ENCODE peak calls at places on chromosomes 6 and 20, in nine cellular contexts. V is psoas muscle, W is RPMI8226, I is astrocyte of the cerebellum, N is T-cell, S is DMS153, F is amniotic epithelial cell, J is AML-193, Y is fibroblast of lung. D is an unnamed sample.

GRCh38 chr20:49337357-49337756 is 59.5 kb upstream of the ZNFX1 start:
- DNase-seq in W (no peak), F (no peak), S (no peak), V (no peak), N (no peak), Y (no peak), J (no peak), I (no peak), D (no peak)

GRCh38 chr20:20668639-20669038 is 43.8 kb downstream of the RALGAPA2 start:
- DNase-seq in I (no peak), W (peak; percentile 66), J (peak; percentile 46), N (no peak), S (no peak), F (peak; percentile 22), V (no peak), Y (no peak), D (no peak)

GRCh38 chr20:33549229-33549628 is 59.3 kb downstream of the CBFA2T2 start:
- DNase-seq in V (no peak), N (no peak), F (peak; percentile 33), I (no peak), J (no peak), Y (no peak), S (no peak), W (no peak), D (no peak)

GRCh38 chr6:167143041-167143440 is 14.7 kb downstream of the GPR31 start:
- DNase-seq in V (no peak), F (no peak), S (no peak), N (no peak), W (no peak), I (no peak), J (no peak), Y (no peak), D (no peak)

GRCh38 chr6:24759718-24760117 is 15.0 kb upstream of the GMNN start:
- DNase-seq in N (no peak), I (no peak), F (no peak), W (no peak), S (no peak), Y (no peak), J (no peak), V (no peak), D (no peak)

GRCh38 chr6:106339334-106340029 is 13.9 kb upstream of the ATG5 start:
- DNase-seq in Y (peak; percentile 67), W (peak; percentile 51), I (peak; percentile 42), S (peak; percentile 73), J (peak; percentile 91), F (peak; percentile 62), N (no peak), V (no peak), D (no peak)

GRCh38 chr20:17226410-17227198 is at the start of gene PCSK2:
- DNase-seq in Y (peak; percentile 20), V (peak; percentile 52), F (peak; percentile 17), I (peak; percentile 16), J (no peak), S (peak; percentile 96), N (no peak), W (peak; percentile 14), D (no peak)

GRCh38 chr6:136592930-136593673 is 42.9 kb upstream of the MAP7 start:
- DNase-seq in W (no peak), F (peak; percentile 91), V (no peak), I (no peak), J (no peak), S (no peak), N (no peak), Y (peak; percentile 43), D (no peak)

GRCh38 chr6:16004934-16005673 is 123.8 kb upstream of the MYLIP start:
- DNase-seq in J (no peak), V (no peak), S (no peak), W (no peak), Y (no peak), N (no peak), I (no peak), F (no peak), D (no peak)

GRCh38 chr6:119978274-119978889 is 628.8 kb upstream of the MAN1A1 start:
- DNase-seq in N (no peak), J (peak; percentile 45), I (peak; percentile 28), Y (peak; percentile 60), S (no peak), W (peak; percentile 15), F (peak; percentile 21), V (no peak), D (no peak)

GRCh38 chr20:5065489-5066383 is 54.0 kb downstream of the PCNA start:
- DNase-seq in V (peak; percentile 74), N (no peak), F (peak; percentile 98), I (peak; percentile 59), Y (peak; percentile 96), W (peak; percentile 17), J (peak; percentile 83), S (no peak), D (no peak)

GRCh38 chr6:150922137-150922536 is 56.6 kb downstream of the MTHFD1L start:
- DNase-seq in N (no peak), S (no peak), Y (no peak), V (no peak), J (no peak), I (no peak), F (peak; percentile 74), W (no peak), D (no peak)

GRCh38 chr20:19661717-19662637 is 96.1 kb upstream of the RIN2 start:
- DNase-seq in V (peak; percentile 70), F (peak; percentile 67), I (peak; percentile 57), N (peak; percentile 5), W (peak; percentile 66), S (peak; percentile 69), J (peak; percentile 46), Y (peak; percentile 81), D (peak; percentile 60)

GRCh38 chr6:137903933-137904821 is 37.1 kb downstream of the TNFAIP3 start:
- DNase-seq in W (no peak), V (no peak), N (no peak), J (peak; percentile 78), I (no peak), S (no peak), Y (no peak), F (peak; percentile 93), D (no peak)

GRCh38 chr6:118725944-118726343 is 74.6 kb upstream of the CEP85L start:
- DNase-seq in V (no peak), F (no peak), N (peak; percentile 46), J (peak; percentile 65), S (no peak), I (no peak), Y (no peak), W (no peak), D (no peak)

GRCh38 chr6:15824851-15825250 is 162.0 kb upstream of the DTNBP1 start:
- DNase-seq in J (no peak), F (no peak), I (no peak), N (no peak), V (no peak), W (no peak), S (no peak), Y (no peak), D (no peak)

GRCh38 chr6:43746613-43747101 is 23.4 kb upstream of the VEGFA start:
- DNase-seq in W (no peak), I (no peak), J (no peak), V (no peak), N (no peak), S (no peak), Y (no peak), F (no peak), D (no peak)

GRCh38 chr20:53157443-53158408 is 185.6 kb downstream of the TSHZ2 start:
- DNase-seq in Y (peak; percentile 52), I (peak; percentile 2), V (peak; percentile 57), N (peak; percentile 12), J (peak; percentile 46), S (no peak), W (peak; percentile 69), F (peak; percentile 20), D (no peak)

GRCh38 chr6:168709440-168709839 is 268.5 kb downstream of the SMOC2 start:
- DNase-seq in F (no peak), V (no peak), I (no peak), N (no peak), J (no peak), W (no peak), Y (no peak), S (no peak), D (no peak)

GRCh38 chr20:50512323-50512722 is 2.1 kb downstream of the PTPN1 start:
- DNase-seq in J (no peak), Y (no peak), I (no peak), V (no peak), W (no peak), F (no peak), N (no peak), S (no peak), D (no peak)

GRCh38 chr20:35264755-35265154 is 13.2 kb downstream of the MMP24OS start:
- DNase-seq in S (no peak), W (no peak), V (no peak), N (no peak), F (peak; percentile 58), J (no peak), Y (no peak), I (no peak), D (no peak)

GRCh38 chr20:10577648-10578047 is 96.2 kb downstream of the JAG1 start:
- DNase-seq in I (no peak), V (no peak), S (no peak), Y (no peak), F (no peak), J (no peak), N (no peak), W (no peak), D (no peak)

GRCh38 chr20:34369265-34369664 is 6.2 kb downstream of the ITCH start:
- DNase-seq in Y (no peak), V (no peak), W (no peak), I (no peak), N (peak; percentile 30), J (no peak), F (no peak), S (no peak), D (no peak)

GRCh38 chr20:48897298-48898044 is 24.0 kb upstream of the ARFGEF2 start:
- DNase-seq in J (no peak), S (no peak), V (no peak), I (peak; percentile 86), W (no peak), N (no peak), Y (peak; percentile 78), F (peak; percentile 87), D (no peak)

GRCh38 chr6:135901776-135902524 is 50.4 kb downstream of the PDE7B start:
- DNase-seq in Y (peak; percentile 98), W (no peak), F (peak; percentile 95), V (no peak), N (peak; percentile 19), J (no peak), I (peak; percentile 89), S (no peak), D (peak; percentile 31)

GRCh38 chr20:341682-342081 is 5.2 kb upstream of the NRSN2 start:
- DNase-seq in Y (peak; percentile 88), F (peak; percentile 87), I (no peak), V (no peak), J (peak; percentile 19), S (no peak), N (no peak), W (peak; percentile 43), D (no peak)

GRCh38 chr6:158409451-158409850 is 97.2 kb downstream of the TULP4 start:
- DNase-seq in W (no peak), F (peak; percentile 82), J (no peak), I (no peak), N (no peak), Y (peak; percentile 72), S (no peak), V (no peak), D (no peak)

GRCh38 chr6:162416845-162417537 is 310.6 kb downstream of the PRKN start:
- DNase-seq in F (no peak), V (no peak), S (no peak), N (no peak), Y (no peak), W (no peak), I (no peak), J (no peak), D (no peak)

GRCh38 chr20:2521369-2522305 is 12.9 kb upstream of the ZNF343 start:
- DNase-seq in Y (peak; percentile 55), I (peak; percentile 9), F (peak; percentile 30), J (peak; percentile 36), N (peak; percentile 18), W (peak; percentile 58), V (no peak), S (no peak), D (no peak)